ENCODE peak calls at places on chromosomes 7 and 10, in eight cellular contexts. G is A549, S is transverse colon, P is left lung, K is PC-9, V is lower leg skin, B is sigmoid colon, I is AG09309. Y is an unnamed sample.

GRCh38 chr7:125495997-125496396 is 566.4 kb upstream of the POT1 start:
- DNase-seq in G (no peak), S (no peak), P (no peak), K (no peak), V (no peak), B (no peak), I (no peak), Y (no peak)

GRCh38 chr7:134283972-134284371 is 32.8 kb downstream of the SLC35B4 start:
- DNase-seq in G (no peak), S (no peak), P (no peak), K (no peak), V (no peak), B (no peak), I (no peak), Y (no peak)

GRCh38 chr7:1193593-1194424 is 33.8 kb upstream of the ZFAND2A start:
- DNase-seq in G (peak), S (peak), P (no peak), K (peak), V (no peak), B (no peak), I (no peak), Y (peak)

GRCh38 chr10:59971915-59972314 is 65.6 kb upstream of the CCDC6 start:
- DNase-seq in G (peak), S (peak), P (peak), K (peak), V (no peak), B (no peak), I (no peak), Y (no peak)

GRCh38 chr10:47239211-47239610 is 60.8 kb upstream of the GDF10 start:
- DNase-seq in G (no peak), S (no peak), P (no peak), K (no peak), V (no peak), B (no peak), I (no peak), Y (no peak)

GRCh38 chr7:139345042-139345441 is 3.9 kb downstream of the FMC1 start:
- DNase-seq in G (no peak), S (no peak), P (no peak), K (no peak), V (no peak), B (no peak), I (no peak), Y (no peak)

GRCh38 chr10:99467236-99467999 is 37.0 kb upstream of the GOT1 start:
- DNase-seq in G (no peak), S (no peak), P (no peak), K (no peak), V (no peak), B (no peak), I (no peak), Y (no peak)

GRCh38 chr7:134784251-134785049 is 5.0 kb downstream of the CALD1 start:
- DNase-seq in G (no peak), S (no peak), P (no peak), K (no peak), V (no peak), B (no peak), I (no peak), Y (no peak)

GRCh38 chr7:47366211-47366610 is 215.7 kb downstream of the TNS3 start:
- DNase-seq in G (no peak), S (no peak), P (no peak), K (no peak), V (no peak), B (peak), I (no peak), Y (no peak)

GRCh38 chr7:128737867-128738390 is 1.2 kb upstream of the CALU start:
- DNase-seq in G (peak), S (no peak), P (no peak), K (peak), V (no peak), B (no peak), I (peak), Y (no peak)

GRCh38 chr7:77550586-77550985 is 13.5 kb downstream of the PTPN12 start:
- DNase-seq in G (no peak), S (no peak), P (no peak), K (no peak), V (no peak), B (no peak), I (peak), Y (no peak)

GRCh38 chr7:120989571-120990220 is 1.2 kb downstream of the CPED1 start:
- DNase-seq in G (no peak), S (no peak), P (no peak), K (no peak), V (no peak), B (peak), I (no peak), Y (no peak)

GRCh38 chr10:110637558-110638053 is 6.5 kb upstream of the RBM20 start:
- DNase-seq in G (peak), S (no peak), P (no peak), K (no peak), V (no peak), B (no peak), I (no peak), Y (no peak)

GRCh38 chr7:103127006-103127405 is 21.9 kb downstream of the NAPEPLD start:
- DNase-seq in G (no peak), S (no peak), P (no peak), K (no peak), V (no peak), B (no peak), I (no peak), Y (no peak)

GRCh38 chr7:130865408-130866236 is 131.6 kb upstream of the KLF14 start:
- DNase-seq in G (no peak), S (no peak), P (no peak), K (peak), V (no peak), B (no peak), I (no peak), Y (no peak)

GRCh38 chr7:80060218-80060806 is 74.3 kb upstream of the GNAI1 start:
- DNase-seq in G (peak), S (no peak), P (no peak), K (peak), V (no peak), B (no peak), I (peak), Y (no peak)

GRCh38 chr10:86969421-86970041 is 1.2 kb downstream of the ADIRF start:
- DNase-seq in G (no peak), S (no peak), P (no peak), K (no peak), V (no peak), B (peak), I (no peak), Y (no peak)

GRCh38 chr7:94355389-94355788 is 39.3 kb upstream of the COL1A2 start:
- DNase-seq in G (no peak), S (no peak), P (no peak), K (no peak), V (no peak), B (no peak), I (no peak), Y (no peak)

GRCh38 chr7:2820508-2820934 is 23.6 kb downstream of the GNA12 start:
- DNase-seq in G (peak), S (peak), P (peak), K (peak), V (peak), B (peak), I (peak), Y (no peak)

GRCh38 chr10:103768345-103768744 is 87.0 kb downstream of the SH3PXD2A start:
- DNase-seq in G (no peak), S (no peak), P (no peak), K (no peak), V (no peak), B (no peak), I (no peak), Y (no peak)

GRCh38 chr10:103775786-103776185 is 79.6 kb downstream of the SH3PXD2A start:
- DNase-seq in G (no peak), S (no peak), P (no peak), K (no peak), V (no peak), B (no peak), I (no peak), Y (no peak)

GRCh38 chr10:103770139-103770538 is 85.2 kb downstream of the SH3PXD2A start:
- DNase-seq in G (no peak), S (no peak), P (no peak), K (no peak), V (no peak), B (no peak), I (no peak), Y (no peak)

GRCh38 chr10:103769176-103769575 is 86.2 kb downstream of the SH3PXD2A start:
- DNase-seq in G (no peak), S (no peak), P (no peak), K (no peak), V (no peak), B (no peak), I (no peak), Y (no peak)

GRCh38 chr10:103772096-103772845 is 83.1 kb downstream of the SH3PXD2A start:
- DNase-seq in G (peak), S (peak), P (peak), K (no peak), V (peak), B (peak), I (peak), Y (peak)
- H3K4me3 ChIP-seq in G (peak), S (peak), P (peak), K (no peak), V (no peak), B (peak), I (peak), Y (peak)

GRCh38 chr7:105675873-105676484 is 94.7 kb upstream of the EFCAB10 start:
- DNase-seq in G (no peak), S (peak), P (no peak), K (no peak), V (no peak), B (no peak), I (no peak), Y (peak)

GRCh38 chr7:105677395-105677701 is 96.1 kb upstream of the EFCAB10 start:
- DNase-seq in G (no peak), S (no peak), P (no peak), K (no peak), V (no peak), B (no peak), I (no peak), Y (no peak)

GRCh38 chr7:105678811-105679495 is 97.7 kb upstream of the EFCAB10 start:
- DNase-seq in G (no peak), S (peak), P (peak), K (no peak), V (peak), B (peak), I (no peak), Y (no peak)

GRCh38 chr7:105680505-105681187 is 99.4 kb upstream of the EFCAB10 start:
- DNase-seq in G (no peak), S (peak), P (peak), K (no peak), V (no peak), B (peak), I (no peak), Y (no peak)

DNA sequence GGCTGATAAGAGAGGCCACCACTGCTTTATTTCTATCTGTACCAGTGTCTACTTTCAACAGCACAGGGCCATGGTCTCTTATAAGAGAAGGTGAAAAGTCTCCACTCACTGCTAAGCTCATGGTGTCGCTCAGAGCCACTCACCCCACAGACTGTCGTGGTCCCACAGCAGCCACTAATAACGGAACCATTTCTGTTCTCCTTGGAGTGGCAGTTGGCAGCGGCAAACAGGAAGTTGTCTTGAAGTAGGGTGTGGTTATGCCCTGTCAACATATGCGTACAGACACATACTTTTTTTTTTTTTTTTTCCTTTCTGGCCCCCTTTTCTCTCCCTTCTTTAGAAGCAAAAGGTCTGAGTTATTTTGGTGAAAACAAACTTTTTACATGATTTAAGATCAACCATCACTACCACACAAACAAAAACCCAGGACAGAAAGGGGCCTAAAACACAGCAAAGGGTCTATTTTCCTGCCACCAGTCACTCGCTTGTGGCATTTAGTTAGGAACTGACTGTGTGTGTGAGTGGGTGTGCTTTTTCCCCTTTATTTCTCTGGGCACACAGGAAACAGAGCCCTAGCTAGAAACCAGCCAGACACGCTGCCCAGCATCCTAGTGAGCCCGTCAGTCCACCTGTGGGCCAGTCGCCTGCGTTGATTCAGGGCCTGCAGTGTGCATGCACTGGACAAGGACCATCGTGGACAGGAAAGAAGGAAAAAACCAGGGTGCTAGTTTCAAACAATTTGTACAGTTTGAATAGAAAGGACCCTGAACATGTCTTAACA is 96.7 kb upstream of the EFCAB10 start:
- DNase-seq in G (no peak), S (peak), P (peak), K (no peak), V (peak), B (no peak), I (no peak), Y (peak)
- TF ChIP-seq CTCF in G (no peak), S (no peak), P (no peak), K (no peak), V (no peak), B (no peak), I (no peak), Y (no peak)

GRCh38 chr7:150413640-150414081 is 34.5 kb downstream of the ZNF775 start:
- DNase-seq in G (no peak), S (no peak), P (peak), K (no peak), V (no peak), B (no peak), I (no peak), Y (no peak)

GRCh38 chr7:150411606-150412005 is 32.5 kb downstream of the ZNF775 start:
- DNase-seq in G (no peak), S (no peak), P (peak), K (no peak), V (no peak), B (no peak), I (no peak), Y (no peak)

GRCh38 chr7:150412518-150413247 is 33.6 kb downstream of the ZNF775 start:
- DNase-seq in G (no peak), S (no peak), P (peak), K (no peak), V (no peak), B (no peak), I (no peak), Y (no peak)

GRCh38 chr7:150410680-150411346 is 31.7 kb downstream of the ZNF775 start:
- DNase-seq in G (no peak), S (no peak), P (peak), K (no peak), V (no peak), B (peak), I (no peak), Y (no peak)

GRCh38 chr7:150412016-150412415 is 32.9 kb downstream of the ZNF775 start:
- DNase-seq in G (no peak), S (no peak), P (peak), K (no peak), V (no peak), B (no peak), I (no peak), Y (no peak)
- H3K4me3 ChIP-seq in G (no peak), S (no peak), P (no peak), K (no peak), V (no peak), B (no peak), I (no peak), Y (no peak)

GRCh38 chr7:136293272-136293671 is 316.1 kb upstream of the MTPN start:
- DNase-seq in G (no peak), S (no peak), P (no peak), K (no peak), V (no peak), B (no peak), I (no peak), Y (no peak)

GRCh38 chr7:136292365-136292764 is 315.2 kb upstream of the MTPN start:
- DNase-seq in G (no peak), S (no peak), P (no peak), K (no peak), V (no peak), B (no peak), I (no peak), Y (no peak)

GRCh38 chr7:136293841-136294391 is 316.8 kb upstream of the MTPN start:
- DNase-seq in G (no peak), S (no peak), P (no peak), K (no peak), V (no peak), B (no peak), I (no peak), Y (no peak)

GRCh38 chr7:136294977-136295376 is 317.8 kb upstream of the MTPN start:
- DNase-seq in G (no peak), S (no peak), P (no peak), K (no peak), V (no peak), B (no peak), I (no peak), Y (no peak)
- TF ChIP-seq CTCF in G (no peak), S (no peak), P (no peak), K (peak), V (no peak), B (no peak), I (no peak), Y (no peak)

GRCh38 chr10:61987537-61987936 is 86.0 kb downstream of the ARID5B start:
- DNase-seq in G (no peak), S (no peak), P (no peak), K (no peak), V (no peak), B (no peak), I (no peak), Y (no peak)

GRCh38 chr10:61986788-61987187 is 85.3 kb downstream of the ARID5B start:
- DNase-seq in G (no peak), S (no peak), P (no peak), K (no peak), V (no peak), B (no peak), I (no peak), Y (no peak)

GRCh38 chr10:61989995-61990760 is 88.7 kb downstream of the ARID5B start:
- DNase-seq in G (no peak), S (no peak), P (no peak), K (no peak), V (no peak), B (no peak), I (no peak), Y (no peak)

GRCh38 chr10:61986357-61986756 is 84.9 kb downstream of the ARID5B start:
- DNase-seq in G (no peak), S (no peak), P (no peak), K (no peak), V (no peak), B (no peak), I (no peak), Y (no peak)

GRCh38 chr10:61987951-61988379 is 86.5 kb downstream of the ARID5B start:
- DNase-seq in G (no peak), S (no peak), P (no peak), K (no peak), V (no peak), B (no peak), I (no peak), Y (no peak)
- H3K4me3 ChIP-seq in G (no peak), S (no peak), P (no peak), K (no peak), V (no peak), B (peak), I (no peak), Y (no peak)

GRCh38 chr10:30939643-30940042 is 92.0 kb downstream of the ZNF438 start:
- DNase-seq in G (no peak), S (no peak), P (no peak), K (no peak), V (no peak), B (no peak), I (no peak), Y (no peak)
- TF ChIP-seq CTCF in G (no peak), S (no peak), P (no peak), K (no peak), V (no peak), B (no peak), I (no peak), Y (no peak)

GRCh38 chr7:52955522-52955921 is 79.9 kb upstream of the POM121L12 start:
- DNase-seq in G (no peak), S (no peak), P (no peak), K (no peak), V (no peak), B (no peak), I (no peak), Y (no peak)
- H3K4me3 ChIP-seq in G (no peak), S (no peak), P (no peak), K (no peak), V (no peak), B (no peak), I (no peak), Y (no peak)